ENCODE peak calls at places on chromosomes 4 and X, in six cellular contexts. B is heart left ventricle, Q is K562, C is suprapubic skin, K is HepG2, R is breast epithelium. S is an unnamed sample.

GRCh38 chrX:5829469-5829868 is 399.2 kb downstream of the NLGN4X start:
- DNase-seq in C (no peak), B (no peak), K (no peak), Q (no peak), R (no peak), S (no peak)

GRCh38 chrX:13658602-13659001 is 5.7 kb downstream of the TCEANC start:
- DNase-seq in Q (peak), B (no peak), R (no peak), C (no peak), K (peak), S (no peak)

GRCh38 chr4:86918539-86919072 is 16.2 kb upstream of the AFF1 start:
- DNase-seq in R (no peak), K (peak), B (no peak), C (no peak), Q (no peak), S (no peak)

GRCh38 chr4:113781439-113782040 is 20.0 kb upstream of the CAMK2D start:
- DNase-seq in C (no peak), R (no peak), B (no peak), K (no peak), Q (no peak), S (no peak)

GRCh38 chr4:75345436-75345835 is 168.8 kb downstream of the RCHY1 start:
- DNase-seq in C (no peak), R (no peak), Q (no peak), K (no peak), B (no peak), S (no peak)

GRCh38 chr4:2714071-2714770 is 41.9 kb downstream of the TNIP2 start:
- DNase-seq in R (peak), C (no peak), K (no peak), B (peak), Q (no peak), S (no peak)

GRCh38 chr4:65561164-65561563 is 109.1 kb downstream of the EPHA5 start:
- DNase-seq in C (no peak), K (no peak), B (no peak), R (no peak), Q (no peak), S (no peak)

GRCh38 chrX:81414630-81415029 is 212.7 kb downstream of the SH3BGRL start:
- DNase-seq in K (no peak), B (no peak), R (no peak), C (no peak), Q (no peak), S (no peak)

GRCh38 chr4:146522862-146523205 is 1.1 kb upstream of the SLC10A7 start:
- DNase-seq in Q (no peak), B (no peak), R (no peak), C (no peak), K (peak), S (no peak)

GRCh38 chr4:186037692-186038658 is 31.0 kb upstream of the TLR3 start:
- DNase-seq in C (no peak), K (peak), R (no peak), Q (peak), B (no peak), S (peak)

GRCh38 chr4:139666735-139667266 is 1.2 kb downstream of the MGST2 start:
- DNase-seq in Q (peak), B (peak), C (no peak), K (peak), R (peak), S (peak)
- H3K4me3 ChIP-seq in Q (peak), B (peak), C (peak), K (peak), R (peak), S (peak)

GRCh38 chr4:38132140-38132673 is 172.0 kb downstream of the PTTG2 start:
- DNase-seq in B (peak), R (no peak), K (no peak), C (no peak), Q (no peak), S (peak)
- TF ChIP-seq POLR2A in B (no peak), R (no peak), K (no peak), C (no peak), Q (no peak), S (peak)

DNA sequence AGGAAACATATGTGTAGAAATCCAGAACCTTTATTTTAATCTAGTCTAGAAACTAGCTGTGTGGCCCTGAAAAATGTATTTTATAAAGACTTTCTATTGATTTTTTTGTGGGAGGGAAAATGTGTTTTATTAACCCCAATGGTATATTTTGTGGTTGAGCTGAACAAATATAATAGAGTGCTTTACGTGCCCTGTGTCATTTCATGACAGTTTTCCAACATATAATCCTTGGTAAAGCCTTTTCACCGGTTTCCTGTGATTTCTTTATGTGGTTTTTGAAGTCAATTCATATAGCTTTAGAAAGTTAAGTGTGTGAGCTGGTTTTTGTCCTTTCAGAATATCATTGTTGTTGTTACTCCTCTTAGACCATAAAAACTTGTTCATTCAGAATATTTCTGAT is 375.7 kb downstream of the ADGRL3 start:
- DNase-seq in R (no peak), C (no peak), K (no peak), Q (no peak), B (no peak), S (no peak)
- H3K4me3 ChIP-seq in R (no peak), C (no peak), K (no peak), Q (no peak), B (no peak), S (no peak)

GRCh38 chr4:25157071-25157470 is 3.2 kb downstream of the SEPSECS start:
- DNase-seq in R (no peak), K (no peak), Q (no peak), B (no peak), C (no peak), S (no peak)
- TF ChIP-seq POLR2A in R (no peak), K (no peak), Q (no peak), B (no peak), C (no peak), S (no peak)

DNA sequence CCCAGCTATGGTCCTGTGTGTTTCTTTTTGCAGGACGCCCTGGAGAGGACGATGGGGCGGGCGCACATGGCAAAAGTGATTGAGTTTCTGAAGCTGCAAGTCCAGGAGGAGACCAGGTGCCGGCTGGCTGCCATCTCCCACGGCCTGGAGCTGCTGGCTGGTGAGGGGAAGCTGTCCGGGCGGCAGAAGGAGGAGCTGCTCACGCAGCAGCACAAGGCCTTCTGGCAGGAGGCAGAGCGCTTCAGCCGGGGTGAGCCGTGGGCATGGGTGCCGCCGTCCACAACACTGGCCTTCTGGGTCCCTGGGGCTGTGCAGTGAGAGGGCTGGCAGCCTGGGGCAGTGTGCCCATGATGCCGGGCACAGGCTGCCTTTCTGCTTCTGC is 41.8 kb downstream of the EVC start:
- DNase-seq in R (no peak), Q (no peak), K (no peak), C (no peak), B (no peak), S (no peak)
- H3K4me3 ChIP-seq in R (no peak), Q (no peak), K (no peak), C (no peak), B (no peak), S (no peak)

GRCh38 chrX:45743906-45744625 is 543.4 kb upstream of the DIPK2B start:
- DNase-seq in K (no peak), B (no peak), Q (no peak), R (no peak), C (no peak), S (no peak)
- TF ChIP-seq POLR2A in K (no peak), B (no peak), Q (no peak), R (no peak), C (no peak), S (no peak)

DNA sequence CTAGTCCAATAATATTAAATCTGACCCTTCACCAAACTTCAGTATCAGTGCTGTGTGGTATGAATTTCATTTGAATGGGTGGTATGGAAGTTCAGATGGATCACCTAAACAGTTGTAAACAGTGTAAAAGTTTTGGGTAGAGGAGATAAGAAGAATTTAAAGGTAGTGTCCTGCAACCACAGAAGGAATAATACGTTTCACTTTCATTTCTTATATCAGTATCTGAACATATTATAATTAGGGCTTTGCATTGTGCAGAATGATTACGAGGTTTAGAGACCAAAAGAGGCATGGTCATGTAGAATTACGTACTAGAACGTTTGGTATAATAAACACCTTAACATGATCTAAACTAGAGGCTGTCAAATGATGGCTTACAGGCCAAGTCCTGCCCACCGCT is 116.1 kb downstream of the PDLIM5 start:
- DNase-seq in R (no peak), K (no peak), Q (no peak), B (no peak), C (no peak), S (no peak)
- H3K4me3 ChIP-seq in R (no peak), K (no peak), Q (no peak), B (no peak), C (no peak), S (no peak)

GRCh38 chr4:95550566-95550965 is 1.8 kb upstream of the UNC5C start:
- DNase-seq in R (no peak), K (no peak), C (no peak), B (no peak), Q (no peak), S (no peak)

GRCh38 chr4:95547708-95548471 is 883 bp downstream of the UNC5C start:
- DNase-seq in C (peak), R (no peak), Q (no peak), B (peak), K (no peak), S (peak)

GRCh38 chr4:95549246-95550138 is 719 bp upstream of the UNC5C start:
- DNase-seq in C (peak), K (no peak), B (peak), R (no peak), Q (no peak), S (peak)

GRCh38 chr4:95546866-95547707 is 1.7 kb downstream of the UNC5C start:
- DNase-seq in B (peak), K (no peak), R (no peak), C (no peak), Q (no peak), S (no peak)

DNA sequence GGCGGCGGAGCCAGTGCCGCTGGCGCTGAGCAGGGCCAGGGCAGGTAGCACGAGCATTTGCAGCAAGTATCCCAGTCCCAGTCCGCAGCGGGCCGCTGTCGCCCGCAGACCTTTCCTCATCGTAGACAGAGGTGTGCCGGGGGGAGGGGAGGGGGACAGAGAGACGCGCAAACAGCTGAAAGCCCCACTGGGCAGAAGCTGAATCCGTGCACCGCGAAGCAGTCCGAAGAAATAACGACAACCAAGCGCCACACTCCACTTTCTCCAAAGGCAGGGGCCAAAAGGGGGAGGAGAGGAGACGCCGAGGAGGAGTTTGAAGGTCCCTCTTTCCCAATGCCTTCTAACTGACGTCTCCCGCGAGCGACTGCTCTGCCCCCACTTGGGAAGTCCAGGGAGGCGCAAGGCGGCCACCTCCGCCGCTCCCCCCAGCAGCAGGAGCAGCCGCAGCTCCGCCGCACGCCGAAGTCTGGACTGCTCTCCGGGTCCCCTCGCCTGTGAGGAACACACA is at the start of gene UNC5C:
- DNase-seq in B (peak), R (no peak), Q (no peak), K (no peak), C (peak), S (peak)
- TF ChIP-seq POLR2A in B (no peak), R (peak), Q (no peak), K (no peak), C (no peak), S (peak)